ENCODE peak calls at places on chromosomes 2 and 18, in five cellular contexts. Z is NCI-H2081, T is RWPE1, C is natural killer cell, M is fibroblast of the conjunctiva. N is an unnamed sample.

GRCh38 chr2:169039702-169040101 is 8.6 kb upstream of the ABCB11 start:
- DNase-seq in Z (no peak), C (no peak), T (no peak), M (no peak), N (no peak)

GRCh38 chr2:113703404-113704299 is 52.8 kb downstream of the SLC35F5 start:
- DNase-seq in C (no peak), T (no peak), Z (no peak), M (no peak), N (no peak)

GRCh38 chr2:50732796-50733195 is 299.1 kb downstream of the NRXN1 start:
- DNase-seq in T (no peak), Z (no peak), M (no peak), C (no peak), N (no peak)

GRCh38 chr2:198756166-198756565 is 701.6 kb downstream of the SATB2 start:
- DNase-seq in M (no peak), Z (no peak), T (no peak), C (no peak), N (no peak)

GRCh38 chr2:71486881-71487640 is 33.7 kb downstream of the DYSF start:
- DNase-seq in C (no peak), T (no peak), M (no peak), Z (no peak), N (no peak)

GRCh38 chr2:192197387-192197786 is 2.7 kb upstream of the TMEFF2 start:
- DNase-seq in C (no peak), T (peak; percentile 13), Z (no peak), M (no peak), N (no peak)

GRCh38 chr18:62717059-62717849 is 1.9 kb downstream of the PHLPP1 start:
- DNase-seq in C (no peak), Z (peak; percentile 40), M (peak; percentile 10), T (peak; percentile 53), N (peak; percentile 46)

GRCh38 chr2:73259276-73259675 is 25.0 kb downstream of the FBXO41 start:
- DNase-seq in T (no peak), C (no peak), Z (no peak), M (no peak), N (no peak)

GRCh38 chr18:37397814-37398213 is 167.8 kb downstream of the CELF4 start:
- DNase-seq in T (no peak), Z (no peak), M (no peak), C (no peak), N (no peak)

GRCh38 chr2:113240150-113240914 is 38.4 kb downstream of the PAX8 start:
- DNase-seq in Z (peak; percentile 30), T (peak; percentile 86), C (no peak), M (peak; percentile 95), N (peak; percentile 24)

N was measured in stimulated activated CD4-positive, alpha-beta T cell treated with anti-CD3 and anti-CD28 coated beads, Interleukin-1b, Interleukin-23, amount 100 ng/mL, for 48 hours.